ENCODE peak calls at places on chromosomes 5 and 9, in five cellular contexts. N, M, D, V and K are unnamed samples.

GRCh38 chr5:14767942-14768837 is 103.4 kb downstream of the ANKH start:
- DNase-seq in V (no peak), M (no peak), D (peak; percentile 14), N (no peak), K (no peak)

GRCh38 chr9:110189001-110189400 is 19.0 kb downstream of the C9orf152 start:
- DNase-seq in N (no peak), V (no peak), D (peak; percentile 41), M (no peak), K (peak; percentile 45)

GRCh38 chr5:77129386-77129785 is 42.3 kb upstream of the ZBED3 start:
- DNase-seq in D (peak; percentile 38), V (peak; percentile 25), N (peak; percentile 5), M (no peak), K (peak; percentile 47)

GRCh38 chr9:36738318-36738975 is 165.8 kb downstream of the MELK start:
- DNase-seq in V (peak; percentile 89), D (no peak), N (peak; percentile 20), M (no peak), K (peak; percentile 27)

GRCh38 chr5:39024005-39024404 is 50.2 kb downstream of the RICTOR start:
- DNase-seq in N (no peak), M (no peak), D (no peak), V (no peak), K (no peak)

GRCh38 chr9:34400686-34401602 is 24.2 kb upstream of the MYORG start:
- DNase-seq in D (no peak), N (no peak), M (no peak), V (no peak), K (no peak)

GRCh38 chr5:156497816-156498215 is 170.9 kb downstream of the SGCD start:
- DNase-seq in M (no peak), V (no peak), D (no peak), N (peak; percentile 39), K (no peak)

GRCh38 chr5:59599729-59600128 is 293.8 kb downstream of the PDE4D start:
- DNase-seq in N (no peak), V (no peak), D (no peak), M (no peak), K (no peak)

GRCh38 chr5:90940227-90940995 is 381.8 kb downstream of the ADGRV1 start:
- DNase-seq in V (no peak), M (peak; percentile 9), N (peak; percentile 18), D (peak; percentile 80), K (peak; percentile 40)

GRCh38 chr5:57695179-57695578 is 212.6 kb upstream of the ACTBL2 start:
- DNase-seq in D (peak; percentile 32), V (no peak), N (no peak), M (no peak), K (peak; percentile 19)

GRCh38 chr9:38682713-38683112 is 37.2 kb downstream of the FAM240B start:
- DNase-seq in D (peak; percentile 84), M (peak; percentile 14), V (peak; percentile 92), N (peak; percentile 93), K (peak; percentile 88)

GRCh38 chr5:150264667-150265603 is 24.6 kb downstream of the CAMK2A start:
- DNase-seq in V (peak; percentile 41), D (no peak), N (no peak), M (no peak), K (no peak)

GRCh38 chr9:117034862-117035261 is 347.8 kb downstream of the TRIM32 start:
- DNase-seq in M (no peak), N (no peak), V (no peak), D (peak; percentile 26), K (peak; percentile 1)

GRCh38 chr5:151215546-151215880 is 8.4 kb downstream of the CCDC69 start:
- DNase-seq in V (peak; percentile 9), M (no peak), N (no peak), D (no peak), K (no peak)

GRCh38 chr9:565528-565927 is 276.0 kb upstream of the DMRT1 start:
- DNase-seq in M (no peak), D (no peak), V (no peak), N (no peak), K (no peak)

GRCh38 chr9:124673063-124673462 is 98.0 kb downstream of the NR6A1 start:
- DNase-seq in N (no peak), V (no peak), D (no peak), M (no peak), K (no peak)

GRCh38 chr5:65855758-65856157 is 70.6 kb upstream of the ERBIN start:
- DNase-seq in V (no peak), N (no peak), D (no peak), M (no peak), K (no peak)

GRCh38 chr5:1152156-1152555 is 40.3 kb upstream of the SLC12A7 start:
- DNase-seq in V (peak; percentile 58), D (no peak), N (no peak), M (no peak), K (no peak)

GRCh38 chr9:95876595-95876994 is 1.1 kb downstream of the ERCC6L2 start:
- DNase-seq in M (peak; percentile 45), V (no peak), N (no peak), D (no peak), K (no peak)
- H3K4me2 ChIP-seq in M (no peak overlapping the region), V (no peak overlapping the region), N (no peak overlapping the region), D (no peak overlapping the region), K (no peak overlapping the region)

GRCh38 chr5:87298687-87299362 is 31.1 kb downstream of the RASA1 start:
- DNase-seq in V (no peak), N (no peak), D (no peak), M (no peak), K (no peak)

GRCh38 chr5:87302061-87302460 is 34.4 kb downstream of the RASA1 start:
- DNase-seq in D (no peak), V (no peak), M (no peak), N (peak; percentile 49), K (no peak)

GRCh38 chr5:87300744-87301143 is 33.1 kb downstream of the RASA1 start:
- DNase-seq in V (peak; percentile 80), N (peak; percentile 95), D (peak; percentile 50), M (peak; percentile 32), K (peak; percentile 73)

GRCh38 chr5:87303324-87303723 is 35.6 kb downstream of the RASA1 start:
- DNase-seq in N (no peak), M (no peak), V (no peak), D (no peak), K (no peak)

DNA sequence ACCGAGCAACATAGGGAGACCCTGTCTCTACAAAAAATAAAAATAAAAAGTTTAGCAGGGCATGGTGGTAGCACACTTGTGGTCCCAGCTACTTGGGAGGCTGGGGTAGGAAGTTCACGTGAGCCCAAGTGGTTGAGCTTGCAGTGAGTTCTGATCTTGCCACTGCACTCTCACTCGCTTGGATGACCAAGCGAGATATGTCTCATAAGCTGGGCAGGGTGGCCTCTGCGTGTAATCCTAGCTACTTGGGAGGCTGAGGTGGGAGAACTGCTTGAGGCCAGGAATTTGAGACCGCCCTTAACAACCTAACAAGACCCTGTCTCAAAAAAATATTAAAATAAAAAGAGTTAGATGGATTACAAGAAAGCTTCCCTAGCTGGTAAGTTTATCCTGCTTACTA is 32.5 kb downstream of the RASA1 start:
- DNase-seq in D (no peak), V (no peak), N (no peak), M (peak; percentile 4), K (no peak)
- H3K4me2 ChIP-seq in D (no peak overlapping the region), V (peak overlapping the region; percentile 35), N (no peak overlapping the region), M (no peak overlapping the region), K (peak overlapping the region; percentile 44)

GRCh38 chr5:165775094-165775493 is 2269.7 kb downstream of the MAT2B start:
- DNase-seq in V (no peak), D (no peak), N (no peak), M (no peak), K (no peak)
- H3K4me2 ChIP-seq in V (no peak overlapping the region), D (no peak overlapping the region), N (no peak overlapping the region), M (no peak overlapping the region), K (no peak overlapping the region)

GRCh38 chr9:93114984-93115335 is 18.9 kb downstream of the CARD19 start:
- DNase-seq in D (no peak), N (no peak), M (no peak), V (no peak), K (no peak)

GRCh38 chr9:93116049-93116961 is 17.7 kb downstream of the NINJ1 start:
- DNase-seq in D (peak; percentile 70), V (peak; percentile 95), M (peak; percentile 54), N (no peak), K (no peak)

GRCh38 chr9:93115486-93115885 is 18.6 kb downstream of the NINJ1 start:
- DNase-seq in D (no peak), V (peak; percentile 22), M (no peak), N (no peak), K (no peak)

GRCh38 chr9:93112864-93113389 is 16.9 kb downstream of the CARD19 start:
- DNase-seq in D (no peak), M (no peak), N (no peak), V (no peak), K (no peak)

DNA sequence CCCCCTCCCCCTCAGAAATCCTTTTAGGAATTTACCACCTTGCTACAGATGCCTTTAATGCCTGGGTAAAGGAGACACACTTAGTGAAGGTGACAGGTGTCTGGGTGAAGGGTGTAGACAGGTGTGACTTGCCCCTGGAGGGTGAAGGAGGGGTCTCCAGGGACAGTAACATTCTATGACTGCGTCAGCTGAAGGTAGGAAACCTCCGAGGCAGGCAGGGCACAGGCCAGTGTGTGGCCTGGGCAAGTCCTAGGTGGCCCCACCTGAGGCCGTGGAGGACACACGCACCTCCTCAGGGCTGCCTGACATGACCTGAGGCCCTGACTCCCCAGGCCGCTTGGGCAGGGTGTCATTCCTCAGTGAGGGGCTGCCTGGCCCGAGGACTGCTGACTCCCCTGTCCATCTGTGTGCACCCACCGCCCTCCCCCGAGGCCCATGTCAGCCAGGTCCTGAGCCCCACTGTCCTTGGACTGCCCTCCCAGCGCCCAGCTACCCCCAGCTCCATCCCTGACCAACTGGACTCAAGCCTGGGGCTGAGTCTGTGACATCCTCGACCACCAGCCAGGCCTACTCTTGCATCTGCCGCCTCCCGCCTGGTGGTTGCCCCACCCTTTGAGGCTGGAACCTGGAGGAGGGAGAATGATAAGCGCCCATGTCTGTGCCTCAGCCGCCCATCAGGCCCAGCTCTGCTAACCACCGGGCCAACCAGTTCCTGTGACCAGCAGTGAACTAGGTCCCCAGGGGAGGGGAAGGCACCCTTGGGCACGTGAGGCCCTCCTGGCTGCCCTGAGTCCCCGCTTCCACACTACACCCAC is 18.4 kb downstream of the CARD19 start:
- DNase-seq in V (peak; percentile 59), D (no peak), M (peak; percentile 57), N (no peak), K (no peak)
- H3K4me2 ChIP-seq in V (no peak overlapping the region), D (no peak overlapping the region), M (peak overlapping the region; percentile 41), N (no peak overlapping the region), K (peak overlapping the region; percentile 39)